ENCODE peak calls at places on chromosomes 1 and 21, in four cellular contexts. Q is BJ; O is CD4-positive, alpha-beta T cell; M is transverse colon. G is an unnamed sample.

GRCh38 chr1:147167361-147167760 is 4.9 kb downstream of the PRKAB2 start:
- DNase-seq in Q (peak), O (no peak), M (no peak), G (peak)

GRCh38 chr1:6037338-6037762 is 8.3 kb upstream of the KCNAB2 start:
- DNase-seq in Q (no peak), O (no peak), M (no peak), G (peak)

GRCh38 chr21:15638856-15639549 is 90.8 kb upstream of the USP25 start:
- DNase-seq in Q (no peak), O (no peak), M (no peak), G (peak)

GRCh38 chr1:233240367-233240766 is 55.2 kb downstream of the PCNX2 start:
- DNase-seq in Q (no peak), O (no peak), M (no peak), G (no peak)

GRCh38 chr1:215146252-215146975 is 63.9 kb downstream of the KCNK2 start:
- DNase-seq in Q (peak), O (no peak), M (peak), G (peak)

GRCh38 chr21:34935452-34935851 is 113.7 kb downstream of the RUNX1 start:
- DNase-seq in Q (no peak), O (no peak), M (no peak), G (peak)

GRCh38 chr1:20717452-20718342 is at the start of gene KIF17:
- DNase-seq in Q (no peak), O (peak), M (peak), G (peak)

GRCh38 chr1:64235910-64236309 is 32.5 kb downstream of the UBE2U start:
- DNase-seq in Q (no peak), O (no peak), M (no peak), G (no peak)

GRCh38 chr1:234188454-234188792 is 184.8 kb upstream of the COA6 start:
- DNase-seq in Q (no peak), O (no peak), M (no peak), G (no peak)

GRCh38 chr1:93676424-93676823 is 5.2 kb downstream of the BCAR3 start:
- DNase-seq in Q (no peak), O (no peak), M (no peak), G (peak)

GRCh38 chr21:29007801-29008200 is 11.3 kb downstream of the RWDD2B start:
- DNase-seq in Q (no peak), O (no peak), M (no peak), G (peak)

GRCh38 chr1:92691937-92692336 is 93.0 kb downstream of the EVI5 start:
- DNase-seq in Q (no peak), O (no peak), M (no peak), G (no peak)

GRCh38 chr1:34994878-34995277 is 9.7 kb upstream of the TMEM35B start:
- DNase-seq in Q (no peak), O (no peak), M (no peak), G (no peak)

GRCh38 chr1:36257375-36257767 is 33.1 kb downstream of the THRAP3 start:
- DNase-seq in Q (no peak), O (no peak), M (no peak), G (no peak)

GRCh38 chr1:59079434-59080135 is 217.3 kb upstream of the FGGY start:
- DNase-seq in Q (no peak), O (no peak), M (no peak), G (peak)

GRCh38 chr1:26269198-26269550 is 10.7 kb upstream of the SH3BGRL3 start:
- DNase-seq in Q (no peak), O (no peak), M (no peak), G (no peak)

GRCh38 chr1:162133566-162133965 is 64.1 kb downstream of the NOS1AP start:
- DNase-seq in Q (peak), O (no peak), M (no peak), G (no peak)

GRCh38 chr1:24166988-24167387 is 20.1 kb downstream of the IFNLR1 start:
- DNase-seq in Q (no peak), O (no peak), M (no peak), G (no peak)

GRCh38 chr21:32826317-32827167 is 55.0 kb upstream of the PAXBP1 start:
- DNase-seq in Q (no peak), O (no peak), M (peak), G (peak)

GRCh38 chr21:46080171-46081021 is 17.5 kb upstream of the COL6A2 start:
- DNase-seq in Q (no peak), O (no peak), M (no peak), G (no peak)

GRCh38 chr1:48016526-48016925 is 19.3 kb upstream of the TRABD2B start:
- DNase-seq in Q (no peak), O (no peak), M (no peak), G (no peak)

GRCh38 chr1:203328714-203329122 is 22.2 kb downstream of the FMOD start:
- DNase-seq in Q (no peak), O (no peak), M (peak), G (peak)

GRCh38 chr1:201941420-201942128 is 4.8 kb downstream of the LMOD1 start:
- DNase-seq in Q (no peak), O (no peak), M (no peak), G (peak)

GRCh38 chr1:145906954-145907755 is 2.7 kb downstream of the ITGA10 start:
- DNase-seq in Q (no peak), O (no peak), M (no peak), G (peak)

GRCh38 chr21:38277501-38278111 is 20.8 kb downstream of the KCNJ15 start:
- DNase-seq in Q (peak), O (no peak), M (no peak), G (peak)

GRCh38 chr1:116571215-116571919 is 541 bp upstream of the CD58 start:
- DNase-seq in Q (no peak), O (no peak), M (no peak), G (no peak)

GRCh38 chr21:14259669-14260458 is 43.9 kb downstream of the RBM11 start:
- DNase-seq in Q (no peak), O (no peak), M (no peak), G (peak)

GRCh38 chr21:17462276-17462981 is 50.4 kb upstream of the CXADR start:
- DNase-seq in Q (no peak), O (no peak), M (peak), G (peak)

GRCh38 chr1:33088119-33088906 is 7.4 kb downstream of the AZIN2 start:
- DNase-seq in Q (no peak), O (no peak), M (no peak), G (peak)

GRCh38 chr1:199593475-199593874 is 434.0 kb upstream of the NR5A2 start:
- DNase-seq in Q (no peak), O (no peak), M (no peak), G (no peak)

GRCh38 chr1:186834405-186834958 is 5.7 kb downstream of the PLA2G4A start:
- DNase-seq in Q (no peak), O (no peak), M (no peak), G (no peak)

GRCh38 chr1:246537887-246538286 is 28.2 kb downstream of the TFB2M start:
- DNase-seq in Q (no peak), O (no peak), M (peak), G (no peak)

GRCh38 chr1:243587285-243587684 is 262.8 kb downstream of the AKT3 start:
- DNase-seq in Q (no peak), O (no peak), M (no peak), G (no peak)

GRCh38 chr1:81449786-81450185 is 350.9 kb upstream of the ADGRL2 start:
- DNase-seq in Q (no peak), O (no peak), M (no peak), G (no peak)

GRCh38 chr1:167272375-167272957 is 51.8 kb downstream of the POU2F1 start:
- DNase-seq in Q (no peak), O (no peak), M (no peak), G (no peak)

GRCh38 chr21:31744162-31744800 is 12.4 kb upstream of the SCAF4 start:
- DNase-seq in Q (no peak), O (no peak), M (no peak), G (peak)

GRCh38 chr1:214187152-214187900 is 93.6 kb upstream of the SMYD2 start:
- DNase-seq in Q (no peak), O (no peak), M (no peak), G (peak)

GRCh38 chr21:28283652-28284490 is 708.8 kb downstream of the LTN1 start:
- DNase-seq in Q (peak), O (no peak), M (no peak), G (peak)

GRCh38 chr1:224621813-224622682 is 5.9 kb downstream of the CNIH3 start:
- DNase-seq in Q (no peak), O (no peak), M (no peak), G (no peak)
- TF ChIP-seq CTCF in Q (no peak), O (no peak), M (no peak), G (no peak)

GRCh38 chr21:25735221-25735894 is 586 bp downstream of the GABPA start:
- DNase-seq in Q (peak), O (peak), M (peak), G (peak)
- TF ChIP-seq CTCF in Q (peak), O (no peak), M (no peak), G (peak)

DNA sequence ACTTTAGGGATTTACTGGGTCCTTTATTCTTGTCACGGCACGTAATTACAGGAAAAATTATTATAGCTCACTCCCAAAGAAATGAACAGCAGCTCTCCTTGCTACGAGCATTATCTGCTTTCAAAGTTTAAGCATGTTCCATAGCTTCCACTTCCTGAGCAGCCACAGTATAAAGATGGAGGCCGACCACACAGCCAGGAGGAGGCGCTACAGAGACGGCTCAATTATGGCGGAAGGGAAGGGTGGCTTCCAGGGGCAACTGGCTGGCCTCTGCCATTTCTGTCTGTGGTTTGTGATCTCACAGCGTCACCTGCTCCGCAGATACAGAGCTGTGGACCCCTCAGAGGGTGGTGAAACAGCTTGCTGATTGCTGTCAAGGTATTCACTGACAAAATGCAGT is 212.3 kb upstream of the GREM2 start:
- DNase-seq in Q (no peak), O (no peak), M (no peak), G (no peak)
- TF ChIP-seq CTCF in Q (no peak), O (no peak), M (no peak), G (no peak)

GRCh38 chr21:36747815-36748381 is 49.0 kb downstream of the SIM2 start:
- DNase-seq in Q (no peak), O (no peak), M (peak), G (peak)
- TF ChIP-seq CTCF in Q (peak), O (no peak), M (no peak), G (peak)

DNA sequence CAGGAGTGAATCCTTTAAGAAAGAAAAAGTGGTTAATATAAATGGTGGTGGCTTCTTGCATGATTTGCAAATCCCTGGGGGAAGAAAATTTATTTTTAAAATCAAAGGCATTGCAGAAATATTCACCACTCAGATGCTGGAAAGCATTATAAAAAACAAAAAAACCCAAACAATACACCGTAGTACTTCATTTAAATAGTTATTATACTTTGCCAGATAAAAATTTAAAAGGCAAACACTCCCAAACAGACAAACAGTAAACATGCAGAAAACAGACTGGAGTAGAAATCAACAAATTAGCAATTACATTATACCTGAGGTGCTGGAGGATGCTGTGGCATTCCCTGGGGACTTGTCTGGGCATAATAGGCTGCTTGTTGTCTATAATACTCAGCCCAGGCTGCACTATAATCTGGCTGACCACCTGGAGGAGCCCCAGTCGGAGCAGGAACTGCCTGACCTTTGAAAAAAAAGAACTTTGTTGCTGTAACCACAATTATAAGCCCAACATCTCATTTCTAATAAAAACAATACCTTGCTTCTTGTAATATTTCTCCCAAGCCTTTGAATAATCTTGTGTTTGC is 29.9 kb downstream of the FUBP1 start:
- DNase-seq in Q (no peak), O (no peak), M (no peak), G (peak)
- TF ChIP-seq CTCF in Q (peak), O (no peak), M (no peak), G (peak)

DNA sequence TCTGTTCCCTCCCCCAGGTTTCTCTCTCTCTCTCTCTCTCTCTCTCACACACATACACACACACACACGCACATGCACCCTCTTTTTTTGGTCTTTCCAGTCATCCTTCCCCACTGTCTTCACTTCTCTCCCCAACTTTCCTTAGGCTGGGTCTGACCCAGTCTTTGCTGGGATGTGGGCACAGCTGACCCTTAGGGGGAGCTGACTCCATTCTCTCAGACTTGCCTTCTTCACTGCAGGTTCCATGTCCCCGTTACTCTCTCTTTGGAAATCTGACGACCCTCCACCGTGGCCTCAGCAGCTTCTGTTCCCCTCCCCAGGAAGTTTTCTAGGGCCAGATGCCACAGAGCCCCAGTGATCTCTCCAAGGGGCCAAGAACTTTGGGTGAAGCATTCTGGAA is 2.1 kb downstream of the DISP3 start:
- DNase-seq in Q (no peak), O (no peak), M (no peak), G (no peak)
- TF ChIP-seq CTCF in Q (no peak), O (no peak), M (no peak), G (no peak)

GRCh38 chr1:91610102-91610501 is 109.5 kb downstream of the CDC7 start:
- DNase-seq in Q (no peak), O (no peak), M (no peak), G (no peak)
- TF ChIP-seq CTCF in Q (no peak), O (no peak), M (no peak), G (no peak)

DNA sequence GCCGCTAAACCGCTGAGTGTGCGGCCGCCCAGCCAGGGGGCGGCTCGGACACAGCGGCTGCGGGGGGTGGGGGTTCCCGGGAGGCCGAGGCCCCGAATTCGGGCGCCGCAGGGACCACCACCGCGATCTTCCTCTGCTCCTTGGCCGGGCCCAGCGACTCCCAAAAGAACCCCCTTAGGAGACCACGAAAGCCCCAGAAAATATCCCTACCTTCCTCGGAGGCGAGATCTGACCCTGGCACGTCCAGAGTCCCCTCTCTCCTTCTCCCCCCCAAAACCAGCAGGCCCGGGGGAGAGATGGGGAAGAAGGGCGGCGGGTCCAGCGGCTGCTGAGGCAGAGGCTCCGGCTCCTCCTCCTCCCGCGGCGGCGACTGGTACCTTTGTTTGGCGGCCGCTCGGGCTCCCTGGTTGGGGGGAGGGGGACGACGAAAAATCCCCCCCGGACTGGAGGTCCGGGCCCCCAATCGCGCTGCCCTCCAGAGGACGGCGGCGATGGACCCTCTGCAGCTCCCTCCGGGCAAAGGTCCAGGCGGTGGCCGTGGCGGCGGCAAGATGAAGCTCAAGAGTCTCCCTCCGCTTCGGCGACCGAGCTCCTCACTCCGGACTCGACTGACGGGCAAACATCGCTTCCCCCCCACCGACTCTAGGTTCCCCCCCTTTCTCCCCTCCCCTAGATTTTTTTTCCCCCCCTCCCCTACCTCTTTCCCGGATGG is at the start of gene ARID4B:
- DNase-seq in Q (no peak), O (no peak), M (no peak), G (no peak)
- TF ChIP-seq CTCF in Q (no peak), O (no peak), M (no peak), G (no peak)

DNA sequence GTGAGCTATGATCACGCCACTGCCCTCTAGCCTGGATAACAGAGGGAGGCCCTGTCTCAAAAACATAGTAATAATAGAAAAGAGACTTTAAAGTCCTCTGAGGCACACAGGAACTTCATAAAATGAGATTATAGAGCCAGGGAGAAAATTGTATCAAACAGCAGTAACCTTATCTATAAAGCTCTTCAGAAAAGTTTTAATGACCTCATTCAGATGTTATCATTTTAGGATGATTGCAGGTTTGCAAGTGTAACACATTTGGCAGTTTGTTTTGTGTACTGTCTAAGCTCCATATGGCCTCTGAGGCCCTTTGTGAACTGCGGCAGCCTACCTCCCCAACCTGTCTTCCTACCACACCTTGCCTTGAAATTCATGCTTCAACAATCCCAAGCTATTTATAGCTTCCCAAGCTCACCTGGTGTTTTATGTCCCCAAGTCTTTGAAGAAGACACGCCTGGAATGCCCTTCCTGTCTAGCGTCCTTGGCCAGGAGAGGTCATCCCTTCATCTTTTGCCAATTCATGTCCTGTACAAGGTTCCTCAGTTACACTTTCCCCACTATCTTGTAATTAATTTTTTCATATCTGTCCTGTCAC is 8.5 kb upstream of the AKNAD1 start:
- DNase-seq in Q (no peak), O (no peak), M (peak), G (no peak)
- TF ChIP-seq CTCF in Q (no peak), O (no peak), M (no peak), G (no peak)

G was measured in choroid plexus epithelial cell.